ENCODE peak calls at places on chromosomes 13 and 19, in four cellular contexts. U, H, F and D are unnamed samples.

GRCh38 chr19:44905437-44906160 is at the start of gene APOE:
- DNase-seq in U (no peak), H (peak), F (no peak), D (no peak)

GRCh38 chr19:4577020-4577782 is 17.7 kb upstream of the SEMA6B start:
- DNase-seq in U (no peak), H (peak), F (peak), D (no peak)

GRCh38 chr19:47258434-47258833 is 2.1 kb downstream of the CCDC9 start:
- DNase-seq in U (no peak), H (no peak), F (no peak), D (no peak)

GRCh38 chr19:12841094-12841493 is 2.8 kb downstream of the MAST1 start:
- DNase-seq in U (no peak), H (peak), F (peak), D (no peak)

GRCh38 chr13:29369060-29369743 is 226.3 kb downstream of the SLC7A1 start:
- DNase-seq in U (no peak), H (peak), F (peak), D (no peak)

GRCh38 chr13:27374650-27375049 is 49.8 kb upstream of the GTF3A start:
- DNase-seq in U (peak), H (peak), F (peak), D (peak)

GRCh38 chr19:38070573-38070972 is 153.4 kb downstream of the DPF1 start:
- DNase-seq in U (no peak), H (no peak), F (peak), D (no peak)

GRCh38 chr13:112363867-112364528 is 12.2 kb upstream of the SPACA7 start:
- DNase-seq in U (no peak), H (peak), F (no peak), D (no peak)

GRCh38 chr19:17419491-17420266 is at the start of gene MVB12A:
- DNase-seq in U (peak), H (peak), F (peak), D (peak)
- TF ChIP-seq CTCF in U (no peak), H (no peak), F (no peak), D (no peak)

GRCh38 chr19:29749450-29749849 is 34.4 kb upstream of the C19orf12 start:
- DNase-seq in U (no peak), H (no peak), F (no peak), D (no peak)
- TF ChIP-seq CTCF in U (no peak), H (no peak), F (no peak), D (no peak)

GRCh38 chr19:41707871-41708371 is 505 bp upstream of the CEACAM5 start:
- DNase-seq in U (no peak), H (no peak), F (no peak), D (no peak)

GRCh38 chr19:41703602-41704293 is 4.7 kb upstream of the CEACAM5 start:
- DNase-seq in U (peak), H (peak), F (no peak), D (no peak)

GRCh38 chr19:41706741-41707501 is 1.5 kb upstream of the CEACAM5 start:
- DNase-seq in U (peak), H (peak), F (peak), D (peak)

GRCh38 chr19:41707502-41707812 is 969 bp upstream of the CEACAM5 start:
- DNase-seq in U (no peak), H (no peak), F (no peak), D (no peak)

GRCh38 chr19:41705393-41706174 is 2.8 kb upstream of the CEACAM5 start:
- DNase-seq in U (peak), H (peak), F (peak), D (peak)
- TF ChIP-seq CTCF in U (no peak), H (no peak), F (no peak), D (no peak)

GRCh38 chr13:79056706-79057105 is 349.3 kb downstream of the RBM26 start:
- DNase-seq in U (no peak), H (no peak), F (no peak), D (no peak)

GRCh38 chr13:79062291-79062690 is 343.8 kb downstream of the RBM26 start:
- DNase-seq in U (no peak), H (no peak), F (no peak), D (no peak)

GRCh38 chr13:79060216-79060615 is 345.8 kb downstream of the RBM26 start:
- DNase-seq in U (no peak), H (no peak), F (no peak), D (no peak)
- TF ChIP-seq CTCF in U (no peak), H (peak), F (no peak), D (no peak)

GRCh38 chr13:98471895-98472294 is 105.0 kb downstream of the STK24 start:
- DNase-seq in U (peak), H (no peak), F (no peak), D (no peak)

GRCh38 chr13:98468929-98469328 is 108.0 kb downstream of the STK24 start:
- DNase-seq in U (peak), H (no peak), F (no peak), D (no peak)

GRCh38 chr13:98468352-98468751 is 108.6 kb downstream of the STK24 start:
- DNase-seq in U (peak), H (no peak), F (no peak), D (no peak)

GRCh38 chr13:98473135-98473791 is 103.6 kb downstream of the STK24 start:
- DNase-seq in U (no peak), H (no peak), F (no peak), D (no peak)

GRCh38 chr13:98470920-98471319 is 106.0 kb downstream of the STK24 start:
- DNase-seq in U (no peak), H (no peak), F (no peak), D (no peak)
- TF ChIP-seq CTCF in U (no peak), H (no peak), F (no peak), D (no peak)

GRCh38 chr19:53659292-53659691 is 27.5 kb downstream of the DPRX start:
- DNase-seq in U (no peak), H (peak), F (peak), D (no peak)
- TF ChIP-seq CTCF in U (peak), H (peak), F (peak), D (no peak)